ENCODE peak calls at places on chromosomes 3 and 15, in five cellular contexts. One of them, this sample, is unnamed.

GRCh38 chr15:78054971-78055370 is 22.5 kb downstream of the TBC1D2B start:
- DNase-seq in cardiac fibroblast: no peak
- DNase-seq in mucosa of descending colon: no peak
- DNase-seq in astrocyte of the spinal cord: no peak
- DNase-seq in cardiac muscle cell: no peak
- DNase-seq in this sample: no peak

GRCh38 chr3:117603097-117603496 is 893.5 kb downstream of the TUSC7 start:
- DNase-seq in astrocyte of the spinal cord: no peak
- DNase-seq in cardiac muscle cell: no peak
- DNase-seq in cardiac fibroblast: no peak
- DNase-seq in mucosa of descending colon: peak; percentile 7
- DNase-seq in this sample: no peak

GRCh38 chr3:7562892-7563291 is 702.0 kb downstream of the GRM7 start:
- DNase-seq in mucosa of descending colon: no peak
- DNase-seq in cardiac fibroblast: no peak
- DNase-seq in cardiac muscle cell: no peak
- DNase-seq in astrocyte of the spinal cord: no peak
- DNase-seq in this sample: no peak

GRCh38 chr3:31288641-31289100 is 244.1 kb upstream of the STT3B start:
- DNase-seq in astrocyte of the spinal cord: peak; percentile 88
- DNase-seq in cardiac muscle cell: peak; percentile 38
- DNase-seq in mucosa of descending colon: peak; percentile 9
- DNase-seq in cardiac fibroblast: peak; percentile 45
- DNase-seq in this sample: no peak

GRCh38 chr15:100107151-100107550 is 234.6 kb downstream of the ADAMTS17 start:
- DNase-seq in cardiac muscle cell: no peak
- DNase-seq in cardiac fibroblast: no peak
- DNase-seq in astrocyte of the spinal cord: no peak
- DNase-seq in mucosa of descending colon: no peak
- DNase-seq in this sample: no peak

GRCh38 chr15:42084465-42085235 is 9.7 kb downstream of the PLA2G4D start:
- DNase-seq in cardiac muscle cell: peak; percentile 65
- DNase-seq in mucosa of descending colon: peak; percentile 81
- DNase-seq in cardiac fibroblast: peak; percentile 66
- DNase-seq in astrocyte of the spinal cord: peak; percentile 46
- DNase-seq in this sample: peak; percentile 83

GRCh38 chr3:193391902-193392301 is 13.3 kb upstream of the ATP13A5 start:
- DNase-seq in mucosa of descending colon: no peak
- DNase-seq in cardiac fibroblast: no peak
- DNase-seq in astrocyte of the spinal cord: peak; percentile 59
- DNase-seq in cardiac muscle cell: no peak
- DNase-seq in this sample: no peak

GRCh38 chr3:127674099-127674792 is 1.5 kb downstream of the ABTB1 start:
- DNase-seq in mucosa of descending colon: peak; percentile 2
- DNase-seq in astrocyte of the spinal cord: no peak
- DNase-seq in cardiac muscle cell: no peak
- DNase-seq in cardiac fibroblast: no peak
- DNase-seq in this sample: peak; percentile 37

GRCh38 chr3:42014949-42015533 is 53.1 kb upstream of the ULK4 start:
- DNase-seq in cardiac muscle cell: peak; percentile 60
- DNase-seq in astrocyte of the spinal cord: peak; percentile 5
- DNase-seq in cardiac fibroblast: peak; percentile 65
- DNase-seq in mucosa of descending colon: peak; percentile 46
- DNase-seq in this sample: peak; percentile 74

GRCh38 chr3:176650478-176650877 is 546.8 kb downstream of the TBL1XR1 start:
- DNase-seq in mucosa of descending colon: no peak
- DNase-seq in cardiac fibroblast: no peak
- DNase-seq in cardiac muscle cell: peak; percentile 17
- DNase-seq in astrocyte of the spinal cord: no peak
- DNase-seq in this sample: no peak

GRCh38 chr15:31470756-31471155 is 144.1 kb downstream of the KLF13 start:
- DNase-seq in astrocyte of the spinal cord: no peak
- DNase-seq in cardiac fibroblast: no peak
- DNase-seq in mucosa of descending colon: no peak
- DNase-seq in cardiac muscle cell: no peak
- DNase-seq in this sample: no peak

GRCh38 chr3:114764056-114764492 is 383.0 kb downstream of the ZBTB20 start:
- DNase-seq in astrocyte of the spinal cord: peak; percentile 3
- DNase-seq in cardiac muscle cell: peak; percentile 9
- DNase-seq in cardiac fibroblast: peak; percentile 18
- DNase-seq in mucosa of descending colon: peak; percentile 60
- DNase-seq in this sample: no peak

GRCh38 chr3:56624725-56625124 is 58.3 kb downstream of the TASOR start:
- DNase-seq in cardiac muscle cell: peak; percentile 48
- DNase-seq in astrocyte of the spinal cord: peak; percentile 15
- DNase-seq in mucosa of descending colon: no peak
- DNase-seq in cardiac fibroblast: peak; percentile 34
- DNase-seq in this sample: no peak

GRCh38 chr3:20197775-20198174 is 11.8 kb upstream of the SGO1 start:
- DNase-seq in cardiac muscle cell: no peak
- DNase-seq in astrocyte of the spinal cord: no peak
- DNase-seq in cardiac fibroblast: no peak
- DNase-seq in mucosa of descending colon: peak; percentile 39
- DNase-seq in this sample: no peak

GRCh38 chr3:29282431-29283296 is 1.8 kb downstream of the RBMS3 start:
- DNase-seq in cardiac fibroblast: peak; percentile 82
- DNase-seq in cardiac muscle cell: peak; percentile 71
- DNase-seq in mucosa of descending colon: no peak
- DNase-seq in astrocyte of the spinal cord: peak; percentile 73
- DNase-seq in this sample: no peak

GRCh38 chr3:160444411-160444810 is 5.2 kb downstream of the TRIM59 start:
- DNase-seq in mucosa of descending colon: no peak
- DNase-seq in astrocyte of the spinal cord: no peak
- DNase-seq in cardiac muscle cell: no peak
- DNase-seq in cardiac fibroblast: no peak
- DNase-seq in this sample: no peak

GRCh38 chr3:124584552-124585391 is 145.5 kb upstream of the UMPS start:
- DNase-seq in cardiac muscle cell: peak; percentile 53
- DNase-seq in astrocyte of the spinal cord: peak; percentile 48
- DNase-seq in mucosa of descending colon: peak; percentile 88
- DNase-seq in cardiac fibroblast: peak; percentile 34
- DNase-seq in this sample: peak; percentile 91
- H3K4me3 ChIP-seq in cardiac muscle cell: peak overlapping the region; percentile 80
- H3K4me3 ChIP-seq in astrocyte of the spinal cord: peak overlapping the region; percentile 41
- H3K4me3 ChIP-seq in mucosa of descending colon: no peak overlapping the region
- H3K4me3 ChIP-seq in cardiac fibroblast: peak overlapping the region; percentile 28
- H3K4me3 ChIP-seq in this sample: peak overlapping the region; percentile 50

GRCh38 chr3:140552403-140552802 is 125.5 kb upstream of the TRIM42 start:
- DNase-seq in cardiac fibroblast: no peak
- DNase-seq in astrocyte of the spinal cord: no peak
- DNase-seq in cardiac muscle cell: no peak
- DNase-seq in mucosa of descending colon: no peak
- DNase-seq in this sample: no peak

GRCh38 chr3:140545197-140545596 is 132.7 kb upstream of the TRIM42 start:
- DNase-seq in mucosa of descending colon: no peak
- DNase-seq in cardiac fibroblast: no peak
- DNase-seq in cardiac muscle cell: no peak
- DNase-seq in astrocyte of the spinal cord: no peak
- DNase-seq in this sample: no peak

GRCh38 chr3:140541975-140542653 is 135.8 kb upstream of the TRIM42 start:
- DNase-seq in astrocyte of the spinal cord: no peak
- DNase-seq in cardiac fibroblast: no peak
- DNase-seq in cardiac muscle cell: no peak
- DNase-seq in mucosa of descending colon: no peak
- DNase-seq in this sample: no peak

GRCh38 chr3:140545756-140546155 is 132.1 kb upstream of the TRIM42 start:
- DNase-seq in cardiac muscle cell: no peak
- DNase-seq in astrocyte of the spinal cord: peak; percentile 13
- DNase-seq in mucosa of descending colon: no peak
- DNase-seq in cardiac fibroblast: no peak
- DNase-seq in this sample: no peak

GRCh38 chr3:140546649-140547048 is 131.2 kb upstream of the TRIM42 start:
- DNase-seq in cardiac fibroblast: no peak
- DNase-seq in cardiac muscle cell: no peak
- DNase-seq in mucosa of descending colon: no peak
- DNase-seq in astrocyte of the spinal cord: no peak
- DNase-seq in this sample: no peak
- H3K4me3 ChIP-seq in cardiac fibroblast: no peak overlapping the region
- H3K4me3 ChIP-seq in cardiac muscle cell: no peak overlapping the region
- H3K4me3 ChIP-seq in mucosa of descending colon: no peak overlapping the region
- H3K4me3 ChIP-seq in astrocyte of the spinal cord: no peak overlapping the region
- H3K4me3 ChIP-seq in this sample: no peak overlapping the region

GRCh38 chr15:101296418-101297405 is 1.7 kb upstream of the SNRPA1 start:
- DNase-seq in cardiac fibroblast: peak; percentile 15
- DNase-seq in astrocyte of the spinal cord: peak; percentile 9
- DNase-seq in cardiac muscle cell: no peak
- DNase-seq in mucosa of descending colon: no peak
- DNase-seq in this sample: no peak
- H3K4me3 ChIP-seq in cardiac fibroblast: no peak overlapping the region
- H3K4me3 ChIP-seq in astrocyte of the spinal cord: no peak overlapping the region
- H3K4me3 ChIP-seq in cardiac muscle cell: peak overlapping the region; percentile 64
- H3K4me3 ChIP-seq in mucosa of descending colon: no peak overlapping the region
- H3K4me3 ChIP-seq in this sample: no peak overlapping the region

GRCh38 chr3:98561727-98562521 is 30.1 kb downstream of the GPR15 start:
- DNase-seq in cardiac fibroblast: no peak
- DNase-seq in cardiac muscle cell: no peak
- DNase-seq in astrocyte of the spinal cord: peak; percentile 37
- DNase-seq in mucosa of descending colon: no peak
- DNase-seq in this sample: no peak
- H3K4me3 ChIP-seq in cardiac fibroblast: no peak overlapping the region
- H3K4me3 ChIP-seq in cardiac muscle cell: no peak overlapping the region
- H3K4me3 ChIP-seq in astrocyte of the spinal cord: no peak overlapping the region
- H3K4me3 ChIP-seq in mucosa of descending colon: no peak overlapping the region
- H3K4me3 ChIP-seq in this sample: no peak overlapping the region

GRCh38 chr15:96330450-96331140 is at the start of gene NR2F2:
- DNase-seq in mucosa of descending colon: peak; percentile 98
- DNase-seq in cardiac muscle cell: peak; percentile 99
- DNase-seq in astrocyte of the spinal cord: peak; percentile 100
- DNase-seq in cardiac fibroblast: peak; percentile 100
- DNase-seq in this sample: peak; percentile 99
- H3K4me3 ChIP-seq in mucosa of descending colon: peak within 1 kb of the TSS; percentile 63
- H3K4me3 ChIP-seq in cardiac muscle cell: peak within 1 kb of the TSS; percentile 75
- H3K4me3 ChIP-seq in astrocyte of the spinal cord: peak within 1 kb of the TSS; percentile 99
- H3K4me3 ChIP-seq in cardiac fibroblast: peak within 1 kb of the TSS; percentile 83
- H3K4me3 ChIP-seq in this sample: peak within 1 kb of the TSS; percentile 96

DNA sequence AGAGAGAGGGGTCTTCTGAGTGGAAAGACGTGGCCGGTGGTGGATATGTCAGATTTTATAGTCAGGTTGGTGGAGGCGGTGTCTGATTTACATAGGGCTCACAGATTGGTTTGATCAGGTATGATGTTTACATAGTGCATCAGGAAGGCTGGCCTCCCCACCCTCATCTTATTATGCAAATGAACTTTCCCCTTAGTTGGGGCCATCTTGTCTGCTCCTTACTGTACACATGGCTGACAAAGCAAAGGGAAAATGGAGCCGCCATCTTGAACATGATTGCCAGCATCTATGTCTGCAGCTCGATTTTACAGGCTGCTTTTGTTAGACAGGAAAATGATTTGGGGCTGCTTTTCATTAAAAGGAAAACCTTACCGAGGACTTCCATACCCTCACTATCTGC is 19.9 kb downstream of the SQOR start:
- DNase-seq in cardiac muscle cell: no peak
- DNase-seq in cardiac fibroblast: no peak
- DNase-seq in astrocyte of the spinal cord: no peak
- DNase-seq in mucosa of descending colon: no peak
- DNase-seq in this sample: no peak
- H3K4me3 ChIP-seq in cardiac muscle cell: no peak overlapping the region
- H3K4me3 ChIP-seq in cardiac fibroblast: no peak overlapping the region
- H3K4me3 ChIP-seq in astrocyte of the spinal cord: no peak overlapping the region
- H3K4me3 ChIP-seq in mucosa of descending colon: no peak overlapping the region
- H3K4me3 ChIP-seq in this sample: no peak overlapping the region

GRCh38 chr3:134407247-134407640 is 33.0 kb upstream of the AMOTL2 start:
- DNase-seq in astrocyte of the spinal cord: no peak
- DNase-seq in cardiac muscle cell: peak; percentile 15
- DNase-seq in mucosa of descending colon: no peak
- DNase-seq in cardiac fibroblast: peak; percentile 3
- DNase-seq in this sample: no peak
- H3K4me3 ChIP-seq in astrocyte of the spinal cord: no peak overlapping the region
- H3K4me3 ChIP-seq in cardiac muscle cell: no peak overlapping the region
- H3K4me3 ChIP-seq in mucosa of descending colon: no peak overlapping the region
- H3K4me3 ChIP-seq in cardiac fibroblast: no peak overlapping the region
- H3K4me3 ChIP-seq in this sample: peak overlapping the region; percentile 36

DNA sequence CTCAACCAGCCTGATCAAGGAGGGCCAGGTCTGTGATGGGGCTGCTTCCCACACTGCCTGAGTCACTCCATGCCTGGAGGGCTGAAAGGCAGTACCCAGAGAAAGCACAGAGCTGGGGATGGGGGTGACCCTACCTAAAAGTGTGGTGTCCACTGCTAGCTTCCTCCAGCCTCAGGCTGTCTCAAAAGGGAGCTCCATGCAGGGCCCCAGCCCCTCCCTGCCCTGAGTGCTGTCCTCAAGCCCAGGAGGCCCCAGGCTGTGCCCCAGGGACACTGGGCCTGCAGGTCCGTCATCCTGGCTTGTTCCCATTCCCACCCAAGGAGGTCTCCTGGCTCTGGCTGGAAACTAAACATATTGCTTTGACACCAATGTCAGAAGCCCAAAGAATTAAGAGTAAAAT is 56.8 kb downstream of the ZNF445 start:
- DNase-seq in cardiac fibroblast: no peak
- DNase-seq in astrocyte of the spinal cord: no peak
- DNase-seq in mucosa of descending colon: no peak
- DNase-seq in cardiac muscle cell: no peak
- DNase-seq in this sample: no peak
- H3K4me3 ChIP-seq in cardiac fibroblast: no peak overlapping the region
- H3K4me3 ChIP-seq in astrocyte of the spinal cord: no peak overlapping the region
- H3K4me3 ChIP-seq in mucosa of descending colon: no peak overlapping the region
- H3K4me3 ChIP-seq in cardiac muscle cell: no peak overlapping the region
- H3K4me3 ChIP-seq in this sample: no peak overlapping the region

GRCh38 chr3:149553781-149554451 is 79.4 kb downstream of the TM4SF4 start:
- DNase-seq in cardiac muscle cell: peak; percentile 92
- DNase-seq in cardiac fibroblast: peak; percentile 94
- DNase-seq in mucosa of descending colon: no peak
- DNase-seq in astrocyte of the spinal cord: peak; percentile 94
- DNase-seq in this sample: peak; percentile 63
- H3K4me3 ChIP-seq in cardiac muscle cell: no peak overlapping the region
- H3K4me3 ChIP-seq in cardiac fibroblast: no peak overlapping the region
- H3K4me3 ChIP-seq in mucosa of descending colon: no peak overlapping the region
- H3K4me3 ChIP-seq in astrocyte of the spinal cord: no peak overlapping the region
- H3K4me3 ChIP-seq in this sample: no peak overlapping the region